ENCODE peak calls at places on chromosomes 7 and 10, in four cellular contexts. L is astrocyte; Y is WERI-Rb-1; M is CD4-positive, CD25-positive, alpha-beta regulatory T cell. J is an unnamed sample.

GRCh38 chr10:54796876-54797275 is 4.2 kb downstream of the PCDH15 start:
- DNase-seq in L (no peak), Y (no peak), M (no peak), J (no peak)

GRCh38 chr7:80060218-80060806 is 74.3 kb upstream of the GNAI1 start:
- DNase-seq in L (peak), Y (no peak), M (peak), J (peak)

GRCh38 chr7:120731276-120731675 is 126.7 kb downstream of the TSPAN12 start:
- DNase-seq in L (no peak), Y (no peak), M (no peak), J (no peak)

GRCh38 chr7:50976064-50976463 is 193.4 kb upstream of the GRB10 start:
- DNase-seq in L (no peak), Y (no peak), M (no peak), J (no peak)

GRCh38 chr7:193538-194256 is 1.3 kb downstream of the FAM20C start:
- DNase-seq in L (no peak), Y (no peak), M (no peak), J (no peak)

GRCh38 chr7:106450716-106451115 is 165.9 kb upstream of the NAMPT start:
- DNase-seq in L (peak), Y (no peak), M (no peak), J (no peak)

GRCh38 chr10:88851706-88852105 is at the start of gene ANKRD22:
- DNase-seq in L (peak), Y (no peak), M (no peak), J (peak)

GRCh38 chr10:22374489-22375126 is 29.3 kb downstream of the SPAG6 start:
- DNase-seq in L (no peak), Y (no peak), M (no peak), J (no peak)

GRCh38 chr10:21330628-21331020 is 194.9 kb downstream of the SKIDA1 start:
- DNase-seq in L (no peak), Y (no peak), M (no peak), J (no peak)

GRCh38 chr7:41708621-41709358 is 5.9 kb upstream of the INHBA start:
- DNase-seq in L (peak), Y (no peak), M (no peak), J (no peak)

GRCh38 chr10:96701265-96701664 is 19.0 kb downstream of the PIK3AP1 start:
- DNase-seq in L (no peak), Y (no peak), M (no peak), J (no peak)

GRCh38 chr7:153440781-153441180 is 611.4 kb upstream of the DPP6 start:
- DNase-seq in L (no peak), Y (no peak), M (no peak), J (no peak)

GRCh38 chr7:75646551-75647102 is 92.1 kb downstream of the HIP1 start:
- DNase-seq in L (no peak), Y (no peak), M (no peak), J (peak)

GRCh38 chr7:47546728-47547494 is 35.0 kb downstream of the TNS3 start:
- DNase-seq in L (no peak), Y (no peak), M (no peak), J (no peak)

GRCh38 chr7:34066968-34067367 is 161.6 kb downstream of the BMPER start:
- DNase-seq in L (no peak), Y (no peak), M (no peak), J (no peak)

GRCh38 chr10:110254467-110254866 is 47.1 kb downstream of the MXI1 start:
- DNase-seq in L (no peak), Y (no peak), M (no peak), J (no peak)

GRCh38 chr7:3518546-3518945 is 217.5 kb downstream of the SDK1 start:
- DNase-seq in L (no peak), Y (no peak), M (no peak), J (no peak)

GRCh38 chr7:155459133-155459866 is 1.4 kb downstream of the EN2 start:
- DNase-seq in L (no peak), Y (no peak), M (no peak), J (no peak)

GRCh38 chr7:132941905-132942304 is 140.0 kb downstream of the CHCHD3 start:
- DNase-seq in L (no peak), Y (no peak), M (no peak), J (no peak)

GRCh38 chr10:24701447-24701846 is 22.2 kb downstream of the ARHGAP21 start:
- DNase-seq in L (no peak), Y (no peak), M (no peak), J (no peak)

GRCh38 chr7:1923409-1924053 is 253.5 kb downstream of the ELFN1 start:
- DNase-seq in L (no peak), Y (no peak), M (no peak), J (no peak)
- H3K27ac ChIP-seq in L (no peak), Y (no peak), M (no peak), J (no peak)

DNA sequence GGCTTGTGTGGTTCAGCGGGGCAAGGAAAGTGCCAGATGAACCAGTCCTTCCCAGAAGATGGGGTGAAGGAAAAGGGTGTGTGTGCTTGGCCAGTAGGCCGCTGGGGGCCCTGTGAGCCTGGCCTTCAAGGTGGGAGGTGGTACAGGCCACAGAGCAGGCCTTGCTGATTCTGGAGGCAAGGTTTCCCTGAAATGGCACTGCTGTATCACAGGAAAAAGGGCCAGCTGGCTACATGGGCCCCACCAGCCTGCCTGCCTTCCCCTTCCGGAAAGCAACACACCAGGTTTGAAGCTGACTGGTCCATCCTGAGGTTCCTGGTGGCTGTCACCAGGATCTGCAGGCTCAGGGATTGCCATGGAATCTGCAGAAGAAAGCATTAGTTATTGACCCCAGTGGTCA is 12.5 kb downstream of the MMRN2 start:
- DNase-seq in L (no peak), Y (no peak), M (no peak), J (no peak)
- H3K4me3 ChIP-seq in L (no peak), Y (no peak), M (no peak), J (no peak)

GRCh38 chr10:104337985-104338735 is at the start of gene ITPRIP:
- DNase-seq in L (peak), Y (peak), M (peak), J (peak)
- H3K27ac ChIP-seq in L (peak), Y (peak), M (peak), J (peak)

DNA sequence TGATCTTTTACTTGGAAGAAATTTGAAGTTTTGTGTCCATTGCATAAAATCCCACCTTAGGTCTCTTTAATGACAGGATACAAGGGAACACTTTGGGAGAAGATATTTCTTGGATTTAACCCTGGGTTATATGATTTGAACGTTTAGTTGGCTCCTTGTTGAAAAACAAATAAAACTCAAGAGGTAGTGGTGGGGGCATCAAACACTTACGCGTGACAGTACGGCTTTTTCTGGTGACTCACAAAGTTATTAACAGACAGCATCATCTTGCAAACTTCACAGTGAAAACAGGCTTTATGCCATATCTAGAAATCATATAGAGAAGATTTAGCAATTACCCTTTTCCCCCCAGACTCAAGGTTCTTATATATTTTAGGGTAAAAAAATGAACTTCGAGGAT is 699 bp downstream of the NRAP start:
- DNase-seq in L (peak), Y (no peak), M (no peak), J (no peak)
- H3K4me3 ChIP-seq in L (no peak), Y (no peak), M (no peak), J (no peak)

DNA sequence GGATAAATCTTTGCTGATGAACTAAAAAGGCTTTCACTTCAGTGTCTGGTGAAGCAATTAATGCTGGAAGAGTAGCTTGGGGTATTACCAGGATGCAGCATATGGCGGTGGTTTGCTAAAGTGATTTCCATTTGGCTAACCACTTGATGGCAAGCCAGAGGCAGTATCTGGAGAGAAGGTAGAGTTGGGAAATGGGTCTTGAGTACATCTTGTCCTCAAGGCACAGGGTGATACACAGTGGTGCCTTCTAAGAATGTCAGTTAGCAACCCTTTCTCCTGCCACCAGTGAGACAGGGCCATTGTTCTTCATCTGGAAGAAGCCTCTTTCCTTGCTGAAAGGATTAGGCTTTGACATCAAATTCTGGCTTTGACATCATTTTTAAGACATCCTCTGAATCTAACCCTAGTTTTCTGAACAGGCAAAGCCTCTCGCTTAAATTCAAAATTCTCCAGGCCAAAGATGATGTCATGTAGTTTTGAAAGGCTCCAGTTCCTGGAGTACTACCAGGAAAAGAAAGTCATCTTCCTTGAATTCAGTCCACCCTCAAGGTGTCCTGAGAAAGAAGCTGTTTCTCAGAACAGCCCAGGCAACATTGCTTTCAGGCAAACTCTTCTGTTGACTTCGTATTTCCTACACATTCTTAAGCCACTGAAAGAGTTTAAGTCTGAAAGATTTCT is 162.4 kb downstream of the ARID5B start:
- DNase-seq in L (no peak), Y (no peak), M (no peak), J (no peak)
- H3K27ac ChIP-seq in L (no peak), Y (no peak), M (peak), J (no peak)

DNA sequence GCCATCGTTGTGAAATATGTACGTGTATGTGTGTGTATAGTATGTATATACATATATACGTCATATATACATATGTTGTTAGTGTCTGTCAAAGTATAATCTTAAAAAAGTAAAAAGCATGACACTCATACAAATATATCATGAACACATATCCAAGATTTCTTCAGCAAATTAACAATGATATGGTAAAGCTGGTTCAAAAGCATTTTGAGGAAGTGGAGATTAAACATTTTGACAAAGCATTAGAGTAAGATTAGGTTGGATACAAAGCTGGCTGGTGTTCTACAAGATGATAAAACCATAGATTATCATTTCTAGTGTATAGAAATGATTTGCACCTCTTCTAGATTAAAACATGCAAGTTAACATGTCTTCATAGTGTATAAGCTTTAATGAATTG is 771 bp upstream of the NUDCD3 start:
- DNase-seq in L (no peak), Y (no peak), M (no peak), J (no peak)
- H3K4me3 ChIP-seq in L (peak), Y (peak), M (peak), J (peak)

DNA sequence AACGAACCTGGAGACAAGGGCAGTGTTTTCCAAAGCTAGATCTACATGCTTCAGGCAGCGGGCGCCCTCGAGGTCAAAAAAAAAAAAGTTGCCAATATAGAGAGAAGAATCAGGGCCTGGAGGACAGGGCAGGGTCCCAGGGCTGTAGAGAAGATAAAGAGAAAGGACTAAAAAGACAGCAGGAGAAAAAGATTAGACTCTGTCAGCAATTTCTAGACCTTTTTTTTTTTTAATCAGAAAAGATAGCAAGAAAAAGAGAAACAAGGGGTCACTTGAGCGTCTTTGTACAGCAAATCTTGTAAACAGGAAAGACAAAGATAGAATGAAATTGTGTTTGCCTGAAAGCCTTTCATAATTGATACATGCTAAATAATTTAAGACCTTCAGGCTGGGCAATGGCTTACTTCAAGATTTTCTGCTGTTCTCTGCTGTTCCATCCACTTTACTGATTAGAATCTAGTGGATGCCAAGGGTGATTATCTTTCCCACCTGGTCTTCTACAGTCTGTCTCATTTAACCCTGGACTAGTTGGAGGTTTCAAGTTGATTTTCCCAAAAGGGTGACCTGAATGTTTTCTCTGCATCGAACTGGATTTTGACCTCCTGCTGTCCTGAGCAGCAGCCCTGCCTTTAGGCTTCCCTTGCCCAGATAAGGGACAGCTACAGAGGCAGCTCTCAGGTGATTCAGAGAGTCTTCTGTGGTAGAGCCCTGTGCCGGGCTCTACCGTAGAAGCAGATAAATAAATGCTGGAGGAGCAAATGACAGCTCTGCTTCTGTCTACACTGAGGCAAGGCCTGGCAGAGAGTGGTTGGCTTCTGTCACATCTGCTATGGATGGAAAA is 5.1 kb downstream of the LMOD2 start:
- DNase-seq in L (no peak), Y (peak), M (no peak), J (peak)
- H3K27ac ChIP-seq in L (no peak), Y (peak), M (no peak), J (peak)

GRCh38 chr7:7201583-7202374 is 19.4 kb downstream of the C1GALT1 start:
- DNase-seq in L (no peak), Y (no peak), M (peak), J (no peak)
- H3K4me3 ChIP-seq in L (no peak), Y (no peak), M (peak), J (no peak)